ENCODE peak calls at places on chromosomes 2 and 18, in six cellular contexts. E is HS-5; U is NCI-H526; P is non-pigmented ciliary epithelial cell; A is AML-193; O is stimulated activated CD8-positive, alpha-beta memory T cell treated with anti-CD3 and anti-CD28 coated beads, Interleukin-4, amount 100 ng/mL, for 48 hours. C is an unnamed sample.

GRCh38 chr18:74982946-74983635 is 225.8 kb downstream of the PTGR3 start:
- DNase-seq in E (no peak), U (no peak), P (no peak), A (no peak), O (no peak), C (no peak)

GRCh38 chr18:76821356-76821874 is 942 bp upstream of the ZNF236 start:
- DNase-seq in E (no peak), U (no peak), P (no peak), A (no peak), O (no peak), C (no peak)

GRCh38 chr18:10312316-10313015 is 142.0 kb upstream of the APCDD1 start:
- DNase-seq in E (no peak), U (no peak), P (no peak), A (no peak), O (no peak), C (no peak)

GRCh38 chr2:150389487-150389886 is 98.0 kb downstream of the RND3 start:
- DNase-seq in E (no peak), U (no peak), P (no peak), A (no peak), O (no peak), C (no peak)

GRCh38 chr2:133346654-133347053 is 221.6 kb downstream of the NCKAP5 start:
- DNase-seq in E (peak), U (no peak), P (no peak), A (no peak), O (no peak), C (no peak)

GRCh38 chr2:36812196-36812595 is 115.7 kb downstream of the VIT start:
- DNase-seq in E (no peak), U (no peak), P (no peak), A (no peak), O (no peak), C (no peak)

GRCh38 chr2:131154647-131155046 is 49.5 kb downstream of the PLEKHB2 start:
- DNase-seq in E (no peak), U (no peak), P (no peak), A (no peak), O (no peak), C (no peak)

GRCh38 chr18:75727479-75727878 is 300.0 kb upstream of the SMIM21 start:
- DNase-seq in E (no peak), U (peak), P (no peak), A (peak), O (peak), C (no peak)

GRCh38 chr2:17539993-17540812 is at the start of gene VSNL1:
- DNase-seq in E (no peak), U (peak), P (peak), A (no peak), O (no peak), C (no peak)

GRCh38 chr18:68779169-68779568 is 18.7 kb upstream of the CCDC102B start:
- DNase-seq in E (no peak), U (no peak), P (no peak), A (peak), O (no peak), C (no peak)

GRCh38 chr2:29844713-29845320 is 76.6 kb downstream of the ALK start:
- DNase-seq in E (no peak), U (no peak), P (no peak), A (no peak), O (no peak), C (no peak)

GRCh38 chr2:68316091-68316490 is 3.7 kb downstream of the CNRIP1 start:
- DNase-seq in E (no peak), U (no peak), P (no peak), A (peak), O (no peak), C (no peak)

GRCh38 chr2:120715356-120715755 is 20.3 kb upstream of the GLI2 start:
- DNase-seq in E (no peak), U (no peak), P (no peak), A (no peak), O (no peak), C (no peak)

GRCh38 chr2:151258121-151258520 is 3.5 kb downstream of the RBM43 start:
- DNase-seq in E (peak), U (no peak), P (peak), A (no peak), O (no peak), C (no peak)

GRCh38 chr2:3503046-3503445 is 16.3 kb downstream of the ADI1 start:
- DNase-seq in E (no peak), U (no peak), P (no peak), A (no peak), O (no peak), C (no peak)

GRCh38 chr18:75211721-75212625 is 1.4 kb downstream of the TSHZ1 start:
- DNase-seq in E (no peak), U (no peak), P (no peak), A (peak), O (peak), C (no peak)

GRCh38 chr2:200616193-200616592 is 30.4 kb downstream of the AOX1 start:
- DNase-seq in E (no peak), U (no peak), P (no peak), A (no peak), O (no peak), C (no peak)

GRCh38 chr2:147502895-147503294 is 341.9 kb upstream of the ACVR2A start:
- DNase-seq in E (no peak), U (no peak), P (no peak), A (no peak), O (no peak), C (no peak)

GRCh38 chr18:9736942-9737813 is 29.1 kb downstream of the RAB31 start:
- DNase-seq in E (no peak), U (no peak), P (no peak), A (no peak), O (no peak), C (no peak)

GRCh38 chr2:225526731-225527427 is 127.4 kb downstream of the NYAP2 start:
- DNase-seq in E (no peak), U (no peak), P (no peak), A (no peak), O (no peak), C (no peak)

GRCh38 chr2:46082531-46083485 is 214.4 kb upstream of the EPAS1 start:
- DNase-seq in E (peak), U (no peak), P (no peak), A (peak), O (no peak), C (no peak)

GRCh38 chr2:241640165-241640795 is 2.8 kb downstream of the ATG4B start:
- DNase-seq in E (no peak), U (no peak), P (no peak), A (no peak), O (no peak), C (no peak)

GRCh38 chr2:120893874-120894584 is 158.4 kb downstream of the GLI2 start:
- DNase-seq in E (no peak), U (no peak), P (no peak), A (no peak), O (no peak), C (no peak)

GRCh38 chr2:179745615-179746263 is 115.7 kb downstream of the ZNF385B start:
- DNase-seq in E (no peak), U (no peak), P (no peak), A (no peak), O (no peak), C (no peak)

GRCh38 chr2:151851761-151852160 is 23.5 kb upstream of the ARL5A start:
- DNase-seq in E (no peak), U (no peak), P (no peak), A (no peak), O (no peak), C (no peak)

GRCh38 chr18:45248240-45248903 is 366.9 kb upstream of the SLC14A2 start:
- DNase-seq in E (no peak), U (no peak), P (peak), A (no peak), O (no peak), C (no peak)

GRCh38 chr2:144510206-144510991 is 9.5 kb downstream of the ZEB2 start:
- DNase-seq in E (no peak), U (no peak), P (no peak), A (no peak), O (peak), C (no peak)

GRCh38 chr2:205771063-205771462 is 88.8 kb downstream of the NRP2 start:
- DNase-seq in E (no peak), U (no peak), P (no peak), A (no peak), O (no peak), C (no peak)

GRCh38 chr2:20674309-20674965 is 7.5 kb downstream of the GDF7 start:
- DNase-seq in E (no peak), U (no peak), P (no peak), A (no peak), O (no peak), C (no peak)

GRCh38 chr2:113255140-113256070 is 23.3 kb downstream of the PAX8 start:
- DNase-seq in E (no peak), U (no peak), P (no peak), A (no peak), O (no peak), C (no peak)

GRCh38 chr2:20151116-20151571 is 73.8 kb downstream of the SDC1 start:
- DNase-seq in E (no peak), U (no peak), P (no peak), A (no peak), O (no peak), C (no peak)

GRCh38 chr2:24245986-24246779 is 71.3 kb downstream of the FAM228A start:
- DNase-seq in E (no peak), U (no peak), P (no peak), A (no peak), O (no peak), C (no peak)

GRCh38 chr2:185687967-185688366 is 50.6 kb upstream of the FSIP2 start:
- DNase-seq in E (no peak), U (no peak), P (no peak), A (no peak), O (no peak), C (no peak)

GRCh38 chr2:156339110-156339847 is 6.8 kb upstream of the NR4A2 start:
- DNase-seq in E (no peak), U (no peak), P (no peak), A (no peak), O (no peak), C (no peak)

GRCh38 chr18:74623047-74623816 is 25.6 kb downstream of the ZNF407 start:
- DNase-seq in E (no peak), U (no peak), P (no peak), A (no peak), O (no peak), C (no peak)